ENCODE peak calls at places on chromosome 7, in eight cellular contexts. V is glutamatergic neuron, E is kidney, P is Caco-2, Y is stomach, T is dorsolateral prefrontal cortex, H is HCT116, Z is OCI-LY7. D is an unnamed sample.

GRCh38 chr7:44320794-44321371 is 4.5 kb downstream of the CAMK2B start:
- DNase-seq in T (no peak), Z (no peak), P (no peak), E (no peak), H (no peak), Y (no peak), V (no peak), D (no peak)

GRCh38 chr7:15560968-15561367 is 847 bp downstream of the AGMO start:
- DNase-seq in Y (no peak), E (no peak), H (no peak), P (no peak), V (no peak), T (no peak), Z (no peak), D (no peak)

GRCh38 chr7:12130664-12131063 is 80.4 kb upstream of the TMEM106B start:
- DNase-seq in Y (no peak), T (no peak), E (no peak), Z (no peak), V (no peak), H (no peak), P (no peak), D (no peak)

GRCh38 chr7:22267989-22268615 is 88.9 kb downstream of the RAPGEF5 start:
- DNase-seq in P (no peak), T (no peak), H (no peak), Z (no peak), Y (no peak), V (peak; percentile 28), E (no peak), D (no peak)

GRCh38 chr7:77799078-77799964 is 748 bp downstream of the PHTF2 start:
- DNase-seq in T (no peak), P (peak; percentile 55), H (peak; percentile 6), V (peak; percentile 79), E (peak; percentile 89), Y (no peak), Z (peak; percentile 51), D (peak; percentile 42)

GRCh38 chr7:120729300-120729699 is 128.6 kb downstream of the TSPAN12 start:
- DNase-seq in P (no peak), V (no peak), E (no peak), H (no peak), Y (no peak), Z (no peak), T (no peak), D (no peak)

GRCh38 chr7:140061607-140061930 is 1.2 kb downstream of the PARP12 start:
- DNase-seq in T (no peak), E (no peak), Y (no peak), V (no peak), P (no peak), H (no peak), Z (no peak), D (no peak)

GRCh38 chr7:55308186-55308929 is 56.8 kb upstream of the LANCL2 start:
- DNase-seq in Y (no peak), E (no peak), P (peak; percentile 78), H (no peak), V (no peak), Z (no peak), T (no peak), D (no peak)

GRCh38 chr7:15424468-15424867 is 137.3 kb downstream of the AGMO start:
- DNase-seq in V (no peak), Y (no peak), E (no peak), P (no peak), T (no peak), H (no peak), Z (no peak), D (no peak)

GRCh38 chr7:18352339-18353255 is 143.0 kb upstream of the HDAC9 start:
- DNase-seq in T (peak; percentile 41), Y (peak; percentile 47), Z (peak; percentile 66), H (peak; percentile 35), E (no peak), V (peak; percentile 44), P (no peak), D (peak; percentile 19)

GRCh38 chr7:81924494-81924893 is 154.6 kb upstream of the HGF start:
- DNase-seq in E (no peak), V (no peak), P (no peak), Z (no peak), H (no peak), T (no peak), Y (no peak), D (no peak)

GRCh38 chr7:47518827-47519226 is 63.1 kb downstream of the TNS3 start:
- DNase-seq in P (no peak), H (no peak), V (no peak), Y (no peak), E (peak; percentile 23), T (no peak), Z (no peak), D (no peak)

GRCh38 chr7:73623798-73624668 is at the start of gene MLXIPL:
- DNase-seq in P (peak; percentile 93), E (peak; percentile 94), V (peak; percentile 89), H (peak; percentile 75), Y (peak; percentile 93), T (peak; percentile 76), Z (no peak), D (peak; percentile 83)

GRCh38 chr7:130985361-130985760 is 251.4 kb upstream of the KLF14 start:
- DNase-seq in Z (no peak), P (no peak), Y (no peak), E (no peak), H (no peak), V (no peak), T (no peak), D (no peak)

GRCh38 chr7:102916426-102916825 is 3.6 kb downstream of the LRRC17 start:
- DNase-seq in H (no peak), Y (no peak), T (no peak), P (no peak), E (no peak), V (no peak), Z (no peak), D (no peak)

GRCh38 chr7:41977165-41977651 is 259.8 kb downstream of the GLI3 start:
- DNase-seq in H (peak; percentile 12), E (no peak), V (no peak), Z (peak; percentile 51), P (no peak), T (no peak), Y (no peak), D (no peak)

GRCh38 chr7:99209781-99210180 is 1.9 kb upstream of the KPNA7 start:
- DNase-seq in Z (no peak), V (no peak), T (no peak), H (no peak), P (no peak), E (no peak), Y (no peak), D (no peak)

GRCh38 chr7:55087521-55087961 is 68.7 kb downstream of the EGFR start:
- DNase-seq in E (no peak), P (no peak), V (no peak), Y (no peak), T (no peak), Z (no peak), H (no peak), D (no peak)

GRCh38 chr7:116218051-116218645 is 7.8 kb downstream of the TES start:
- DNase-seq in P (no peak), T (no peak), Z (no peak), E (no peak), Y (peak; percentile 76), H (peak; percentile 93), V (no peak), D (no peak)

GRCh38 chr7:142025896-142026295 is 30.2 kb downstream of the MGAM start:
- DNase-seq in H (no peak), V (no peak), Y (no peak), Z (no peak), T (no peak), E (no peak), P (no peak), D (no peak)

GRCh38 chr7:142030846-142031245 is 35.2 kb downstream of the MGAM start:
- DNase-seq in P (no peak), V (no peak), Y (no peak), T (no peak), Z (no peak), H (no peak), E (no peak), D (no peak)

GRCh38 chr7:142024547-142024946 is 28.9 kb downstream of the MGAM start:
- DNase-seq in P (no peak), Z (no peak), H (no peak), E (no peak), V (no peak), Y (no peak), T (no peak), D (no peak)

GRCh38 chr7:142033154-142033553 is 37.5 kb downstream of the MGAM start:
- DNase-seq in Y (no peak), T (no peak), P (no peak), H (no peak), V (no peak), E (no peak), Z (no peak), D (no peak)

GRCh38 chr7:142030294-142030693 is 34.6 kb downstream of the MGAM start:
- DNase-seq in E (no peak), P (no peak), Z (no peak), T (no peak), V (no peak), Y (no peak), H (no peak), D (no peak)
- TF ChIP-seq CTCF in E (no peak), P (peak; percentile 23), Z (peak; percentile 38), T (no peak), V (no peak), Y (no peak), H (no peak), D (no peak)

GRCh38 chr7:150715293-150715692 is 1.1 kb upstream of the GIMAP1 start:
- DNase-seq in Y (no peak), Z (no peak), E (no peak), P (no peak), V (no peak), H (no peak), T (no peak), D (no peak)
- TF ChIP-seq CTCF in Y (no peak), Z (no peak), E (no peak), P (no peak), V (no peak), H (no peak), T (no peak), D (no peak)

DNA sequence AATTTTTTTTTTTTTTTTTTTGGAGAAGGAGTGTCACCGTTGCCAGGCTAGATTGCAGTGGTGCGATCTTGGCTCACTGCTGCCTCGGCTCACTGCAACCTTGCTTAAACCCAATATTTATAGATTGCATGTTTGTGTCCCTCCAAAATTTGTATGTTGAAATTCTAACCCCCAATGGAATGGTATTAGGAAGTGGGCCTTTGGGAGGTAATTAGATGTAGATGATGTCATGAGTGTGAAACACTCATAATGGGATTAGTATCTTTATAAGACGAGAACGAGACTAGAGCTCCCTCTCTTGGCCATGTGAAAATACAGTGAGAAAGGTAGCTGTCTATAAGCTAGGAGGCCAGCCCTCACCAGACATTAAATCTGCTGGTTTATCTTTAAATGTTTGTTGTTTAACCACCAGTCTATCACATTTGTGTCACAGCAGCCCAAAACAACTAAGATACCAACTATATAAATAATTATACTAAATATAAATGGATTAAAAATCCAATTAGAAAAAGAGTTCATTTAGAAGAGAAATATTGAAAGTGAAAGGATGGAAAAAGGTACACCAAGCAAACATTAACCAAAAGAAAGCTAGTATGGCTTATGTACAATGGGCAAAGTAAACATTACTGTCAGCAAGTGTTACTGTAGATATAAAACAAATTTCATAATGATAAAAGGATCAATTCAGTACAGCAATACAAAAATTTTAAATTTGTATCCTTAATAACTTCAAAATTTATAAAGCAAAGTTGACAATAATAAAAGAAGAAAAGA is 9.3 kb downstream of the TCAF1 start:
- DNase-seq in T (no peak), E (no peak), H (peak; percentile 54), V (no peak), Y (no peak), P (no peak), Z (peak; percentile 43), D (no peak)
- TF ChIP-seq CTCF in T (no peak), E (no peak), H (peak; percentile 37), V (peak; percentile 42), Y (no peak), P (peak; percentile 15), Z (peak; percentile 80), D (peak; percentile 34)

GRCh38 chr7:126302639-126303038 is 950.1 kb downstream of the GRM8 start:
- DNase-seq in P (no peak), E (no peak), Y (no peak), T (no peak), Z (no peak), H (no peak), V (no peak), D (no peak)
- TF ChIP-seq CTCF in P (no peak), E (no peak), Y (no peak), T (no peak), Z (peak; percentile 56), H (no peak), V (peak; percentile 52), D (no peak)